ENCODE peak calls at places on chromosomes 3 and 15, in five cellular contexts. A, L, Y, B and P are unnamed samples.

GRCh38 chr3:40148827-40149226 is 160.7 kb upstream of the EIF1B start:
- DNase-seq in A (no peak), L (no peak), Y (no peak), B (no peak), P (no peak)

GRCh38 chr3:115072265-115073008 is 74.7 kb downstream of the ZBTB20 start:
- DNase-seq in A (no peak), L (no peak), Y (no peak), B (peak), P (no peak)

GRCh38 chr15:38072007-38072506 is 137.6 kb downstream of the TMCO5A start:
- DNase-seq in A (no peak), L (no peak), Y (no peak), B (no peak), P (no peak)

GRCh38 chr3:182702216-182702615 is 91.1 kb upstream of the ATP11B start:
- DNase-seq in A (no peak), L (no peak), Y (no peak), B (no peak), P (no peak)

GRCh38 chr15:81516461-81516860 is 142.4 kb upstream of the TMC3 start:
- DNase-seq in A (no peak), L (no peak), Y (no peak), B (no peak), P (no peak)

GRCh38 chr3:140552898-140553297 is 125.0 kb upstream of the TRIM42 start:
- DNase-seq in A (peak), L (no peak), Y (no peak), B (no peak), P (no peak)

GRCh38 chr3:182621435-182622240 is 171.7 kb upstream of the ATP11B start:
- DNase-seq in A (no peak), L (no peak), Y (no peak), B (no peak), P (no peak)

GRCh38 chr3:72492240-72492639 is 356.0 kb downstream of the SHQ1 start:
- DNase-seq in A (no peak), L (peak), Y (peak), B (no peak), P (peak)

GRCh38 chr15:84878504-84878903 is 6.0 kb upstream of the SLC28A1 start:
- DNase-seq in A (peak), L (no peak), Y (peak), B (peak), P (peak)

GRCh38 chr3:48267782-48268181 is 26.9 kb downstream of the ZNF589 start:
- DNase-seq in A (no peak), L (no peak), Y (no peak), B (no peak), P (no peak)

GRCh38 chr15:59993950-59994401 is 10.1 kb upstream of the FOXB1 start:
- DNase-seq in A (no peak), L (peak), Y (no peak), B (no peak), P (no peak)
- TF ChIP-seq CTCF in A (peak), L (no peak), Y (no peak), B (no peak), P (no peak)

DNA sequence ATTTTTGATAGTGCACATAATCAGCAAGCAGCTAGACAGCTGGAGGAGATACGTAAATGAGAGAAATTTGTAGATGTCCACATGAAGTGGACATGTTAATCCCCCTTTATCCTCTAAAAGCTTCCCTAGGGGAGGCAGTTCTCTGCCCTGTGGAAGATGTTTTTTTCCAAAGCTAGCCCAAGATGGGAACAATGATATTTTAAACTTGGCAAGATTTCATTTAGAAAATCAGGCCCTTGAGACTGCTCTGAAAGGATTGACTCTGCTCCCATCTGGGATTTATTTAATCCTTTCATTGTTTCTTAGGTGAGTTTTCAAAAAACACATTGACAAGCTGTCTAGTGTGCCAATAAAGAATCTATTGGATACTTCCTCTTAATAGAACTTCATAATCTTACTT is 92.0 kb downstream of the SYNPR start:
- DNase-seq in A (no peak), L (no peak), Y (no peak), B (no peak), P (no peak)
- TF ChIP-seq CTCF in A (no peak), L (no peak), Y (no peak), B (no peak), P (no peak)

GRCh38 chr3:107578523-107578922 is 55.8 kb downstream of the BBX start:
- DNase-seq in A (no peak), L (no peak), Y (no peak), B (no peak), P (no peak)
- TF ChIP-seq CTCF in A (no peak), L (no peak), Y (no peak), B (no peak), P (no peak)

GRCh38 chr3:81643721-81644120 is 117.7 kb downstream of the GBE1 start:
- DNase-seq in A (peak), L (no peak), Y (no peak), B (peak), P (no peak)
- TF ChIP-seq CTCF in A (no peak), L (peak), Y (peak), B (peak), P (peak)

GRCh38 chr3:173404156-173404555 is 6.6 kb downstream of the NLGN1 start:
- DNase-seq in A (no peak), L (no peak), Y (no peak), B (no peak), P (no peak)

GRCh38 chr3:173399001-173399400 is 1.5 kb downstream of the NLGN1 start:
- DNase-seq in A (no peak), L (no peak), Y (no peak), B (no peak), P (no peak)

GRCh38 chr3:173401369-173401768 is 3.8 kb downstream of the NLGN1 start:
- DNase-seq in A (no peak), L (no peak), Y (no peak), B (no peak), P (no peak)

GRCh38 chr3:173403376-173403775 is 5.8 kb downstream of the NLGN1 start:
- DNase-seq in A (no peak), L (no peak), Y (no peak), B (no peak), P (no peak)

DNA sequence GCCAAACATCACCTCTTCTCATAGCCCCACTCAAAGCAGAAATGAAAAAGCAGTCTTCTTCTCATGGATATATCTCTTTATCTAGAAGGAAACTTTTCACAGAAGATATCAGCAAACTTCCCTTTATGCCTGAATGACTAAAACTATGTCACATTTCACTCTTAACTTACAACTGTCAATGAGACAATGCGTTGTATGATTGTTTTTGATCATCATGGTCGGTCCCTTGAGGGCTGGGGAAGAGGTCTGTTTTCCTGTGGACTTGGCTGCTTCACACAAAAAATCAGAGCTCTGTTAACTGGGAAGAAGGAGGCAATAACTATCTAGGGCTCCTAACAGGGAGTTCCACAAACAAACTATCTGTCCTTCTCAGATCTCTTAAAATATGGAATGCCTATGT is 5.1 kb downstream of the NLGN1 start:
- DNase-seq in A (no peak), L (no peak), Y (no peak), B (no peak), P (no peak)
- TF ChIP-seq CTCF in A (no peak), L (no peak), Y (no peak), B (no peak), P (no peak)

DNA sequence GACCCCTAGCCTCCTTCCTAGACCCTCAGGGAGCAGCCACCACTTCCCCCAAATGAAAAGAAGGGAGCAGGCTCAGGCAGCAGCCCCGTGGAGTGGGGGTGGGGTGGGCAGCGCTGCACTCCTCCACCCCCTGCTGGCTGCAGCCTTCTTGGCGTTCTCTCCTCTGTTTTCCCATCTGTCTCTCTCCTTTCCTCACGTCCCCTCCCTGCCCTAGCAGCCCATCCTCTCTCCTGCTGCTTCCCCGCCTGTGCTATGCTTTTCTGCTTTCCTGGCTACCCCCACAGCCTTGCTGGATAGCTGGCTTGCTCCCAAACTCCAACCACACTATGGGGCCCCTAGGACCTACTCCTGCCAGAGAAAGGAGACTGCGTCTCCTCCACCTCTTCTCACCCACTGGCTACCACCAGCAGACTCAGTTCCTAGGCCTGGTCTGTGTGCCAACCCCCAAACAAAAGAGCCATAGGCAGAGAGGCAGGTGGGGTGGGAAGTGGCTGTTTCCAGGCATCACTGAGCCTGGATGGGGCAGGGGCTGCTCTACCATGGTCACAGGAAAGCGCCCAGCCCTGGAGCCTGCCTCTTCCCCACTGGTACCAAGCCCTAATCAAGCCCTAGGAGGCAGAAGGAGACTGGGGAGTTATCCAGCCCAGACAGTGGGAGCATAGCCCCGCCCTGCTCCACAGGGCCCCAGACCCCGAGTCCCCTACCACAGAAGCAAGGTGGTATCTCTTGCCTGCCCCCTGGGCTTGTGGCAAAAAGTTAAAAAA is 3.4 kb upstream of the DISP2 start:
- DNase-seq in A (no peak), L (no peak), Y (no peak), B (no peak), P (peak)
- TF ChIP-seq CTCF in A (peak), L (peak), Y (peak), B (peak), P (peak)

GRCh38 chr15:73464602-73465001 is 21.6 kb downstream of the REC114 start:
- DNase-seq in A (peak), L (no peak), Y (no peak), B (no peak), P (no peak)
- TF ChIP-seq CTCF in A (peak), L (no peak), Y (no peak), B (no peak), P (no peak)

GRCh38 chr3:113276581-113277080 is 65.3 kb downstream of the BOC start:
- DNase-seq in A (no peak), L (peak), Y (no peak), B (no peak), P (no peak)

GRCh38 chr3:113277414-113277813 is 66.1 kb downstream of the BOC start:
- DNase-seq in A (no peak), L (peak), Y (no peak), B (no peak), P (no peak)

GRCh38 chr3:113277886-113278598 is 66.7 kb downstream of the BOC start:
- DNase-seq in A (peak), L (peak), Y (no peak), B (no peak), P (no peak)

GRCh38 chr3:113278599-113278955 is 67.2 kb downstream of the BOC start:
- DNase-seq in A (no peak), L (no peak), Y (no peak), B (no peak), P (no peak)

DNA sequence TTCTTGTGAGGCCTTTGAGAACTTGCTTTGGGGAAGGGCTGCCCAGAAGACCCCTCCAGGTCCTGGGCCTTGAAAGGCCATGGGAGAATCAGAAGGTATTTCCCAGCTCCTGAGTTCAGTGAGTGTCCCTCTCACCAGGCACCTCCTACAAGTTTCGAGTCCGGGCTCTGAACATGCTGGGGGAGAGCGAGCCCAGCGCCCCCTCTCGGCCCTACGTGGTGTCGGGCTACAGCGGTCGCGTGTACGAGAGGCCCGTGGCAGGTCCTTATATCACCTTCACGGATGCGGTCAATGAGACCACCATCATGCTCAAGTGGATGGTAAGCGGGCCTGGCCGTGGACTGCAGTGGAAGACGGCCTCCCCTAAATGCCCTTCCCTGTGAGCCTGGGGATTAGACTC is 68.3 kb downstream of the BOC start:
- DNase-seq in A (no peak), L (peak), Y (no peak), B (no peak), P (no peak)
- TF ChIP-seq CTCF in A (no peak), L (no peak), Y (no peak), B (no peak), P (no peak)

DNA sequence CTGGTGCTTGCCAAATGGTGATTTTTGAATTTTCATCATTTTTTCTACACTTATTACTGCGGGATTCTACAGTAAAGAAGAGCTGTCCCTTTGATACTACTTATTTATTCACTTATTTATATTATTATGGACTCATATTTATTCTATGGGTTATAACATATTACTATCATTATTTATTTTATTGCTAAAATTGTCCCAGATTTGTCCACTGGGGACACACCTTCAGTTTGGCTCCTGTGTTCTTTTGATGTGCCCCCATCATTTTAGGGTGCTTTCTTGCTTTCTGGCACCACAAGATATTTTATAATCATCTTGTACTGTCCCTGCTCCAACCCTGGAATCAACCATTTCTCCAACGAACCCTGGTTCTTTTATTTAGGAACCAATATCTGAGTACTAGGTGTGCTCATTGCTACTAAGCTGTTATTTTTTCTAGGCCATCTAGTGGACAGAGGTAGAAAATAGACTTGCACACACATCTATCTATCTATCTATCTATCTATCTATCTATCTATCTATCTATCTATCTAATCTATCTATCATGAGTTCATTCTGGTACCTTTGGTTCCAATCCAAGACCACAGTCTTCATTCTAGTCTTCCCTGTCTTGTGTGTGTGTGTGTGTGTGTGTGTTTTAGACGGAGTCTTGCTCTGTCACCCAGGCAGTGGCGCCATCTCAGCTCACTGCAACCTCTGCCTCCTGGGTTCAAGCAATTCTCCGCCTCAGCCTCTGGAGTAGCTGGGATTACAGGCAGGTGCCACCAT is 16.0 kb downstream of the SLC22A14 start:
- DNase-seq in A (peak), L (no peak), Y (no peak), B (no peak), P (no peak)
- TF ChIP-seq CTCF in A (peak), L (peak), Y (peak), B (peak), P (peak)